ENCODE peak calls at places on chromosomes 1 and 21, in four cellular contexts. One of them, this sample, is unnamed.

GRCh38 chr1:37723072-37723389 is 30.7 kb downstream of the CDCA8 start:
- DNase-seq in pancreas: no peak
- DNase-seq in heart left ventricle: no peak
- DNase-seq in testis: no peak
- DNase-seq in this sample: no peak

GRCh38 chr1:119868176-119868575 is 28.1 kb downstream of the ADAM30 start:
- DNase-seq in testis: no peak
- DNase-seq in heart left ventricle: no peak
- DNase-seq in pancreas: no peak
- DNase-seq in this sample: no peak

GRCh38 chr1:43854473-43854872 is 79.1 kb upstream of the ARTN start:
- DNase-seq in pancreas: no peak
- DNase-seq in heart left ventricle: no peak
- DNase-seq in testis: no peak
- DNase-seq in this sample: no peak

GRCh38 chr1:29200905-29201594 is 19.4 kb upstream of the SRSF4 start:
- DNase-seq in testis: no peak
- DNase-seq in heart left ventricle: no peak
- DNase-seq in pancreas: no peak
- DNase-seq in this sample: no peak

GRCh38 chr1:26726784-26727183 is 31.0 kb downstream of the ARID1A start:
- DNase-seq in pancreas: no peak
- DNase-seq in heart left ventricle: no peak
- DNase-seq in testis: no peak
- DNase-seq in this sample: no peak

GRCh38 chr1:228249508-228250305 is 41.9 kb downstream of the OBSCN start:
- DNase-seq in testis: no peak
- DNase-seq in heart left ventricle: no peak
- DNase-seq in pancreas: no peak
- DNase-seq in this sample: no peak

GRCh38 chr1:225454733-225455132 is 26.9 kb upstream of the LBR start:
- DNase-seq in heart left ventricle: no peak
- DNase-seq in pancreas: peak; percentile 52
- DNase-seq in testis: no peak
- DNase-seq in this sample: peak; percentile 60

GRCh38 chr1:116329524-116330341 is 43.3 kb upstream of the ATP1A1 start:
- DNase-seq in heart left ventricle: no peak
- DNase-seq in testis: no peak
- DNase-seq in pancreas: no peak
- DNase-seq in this sample: peak; percentile 50

GRCh38 chr21:32143222-32143939 is 135.5 kb downstream of the MIS18A start:
- DNase-seq in pancreas: no peak
- DNase-seq in testis: peak; percentile 64
- DNase-seq in heart left ventricle: peak; percentile 29
- DNase-seq in this sample: no peak

GRCh38 chr1:50832167-50832566 is 127.9 kb downstream of the FAF1 start:
- DNase-seq in testis: no peak
- DNase-seq in heart left ventricle: no peak
- DNase-seq in pancreas: no peak
- DNase-seq in this sample: no peak

GRCh38 chr1:245788269-245788668 is 633.5 kb downstream of the KIF26B start:
- DNase-seq in heart left ventricle: no peak
- DNase-seq in testis: no peak
- DNase-seq in pancreas: no peak
- DNase-seq in this sample: no peak

GRCh38 chr21:44450999-44451398 is 4.3 kb upstream of the LRRC3 start:
- DNase-seq in heart left ventricle: no peak
- DNase-seq in pancreas: no peak
- DNase-seq in testis: no peak
- DNase-seq in this sample: no peak

GRCh38 chr1:31855038-31855845 is 39.4 kb upstream of the SPOCD1 start:
- DNase-seq in testis: no peak
- DNase-seq in pancreas: no peak
- DNase-seq in heart left ventricle: no peak
- DNase-seq in this sample: no peak

GRCh38 chr1:228977307-228977706 is 242.0 kb downstream of the RHOU start:
- DNase-seq in pancreas: no peak
- DNase-seq in heart left ventricle: no peak
- DNase-seq in testis: no peak
- DNase-seq in this sample: no peak

GRCh38 chr1:18149113-18149641 is 41.6 kb downstream of the IGSF21 start:
- DNase-seq in testis: no peak
- DNase-seq in pancreas: no peak
- DNase-seq in heart left ventricle: no peak
- DNase-seq in this sample: peak; percentile 58

GRCh38 chr1:64595871-64596515 is 126.1 kb downstream of the CACHD1 start:
- DNase-seq in heart left ventricle: no peak
- DNase-seq in testis: no peak
- DNase-seq in pancreas: no peak
- DNase-seq in this sample: no peak

GRCh38 chr1:54809496-54810074 is 8.5 kb upstream of the TTC22 start:
- DNase-seq in heart left ventricle: no peak
- DNase-seq in testis: no peak
- DNase-seq in pancreas: no peak
- DNase-seq in this sample: no peak

GRCh38 chr1:197471248-197472035 is 203.4 kb downstream of the CRB1 start:
- DNase-seq in heart left ventricle: no peak
- DNase-seq in pancreas: no peak
- DNase-seq in testis: peak; percentile 77
- DNase-seq in this sample: no peak

GRCh38 chr1:109239580-109240068 is 9.7 kb upstream of the CELSR2 start:
- DNase-seq in heart left ventricle: no peak
- DNase-seq in pancreas: peak; percentile 46
- DNase-seq in testis: peak; percentile 53
- DNase-seq in this sample: peak; percentile 70

GRCh38 chr1:162943627-162944026 is 82.7 kb upstream of the CCDC190 start:
- DNase-seq in heart left ventricle: no peak
- DNase-seq in pancreas: no peak
- DNase-seq in testis: no peak
- DNase-seq in this sample: no peak

GRCh38 chr1:154608522-154609294 is 722 bp upstream of the ADAR start:
- DNase-seq in pancreas: peak; percentile 55
- DNase-seq in testis: peak; percentile 45
- DNase-seq in heart left ventricle: peak; percentile 56
- DNase-seq in this sample: peak; percentile 56

GRCh38 chr1:165905853-165906252 is 78.4 kb downstream of the UCK2 start:
- DNase-seq in heart left ventricle: no peak
- DNase-seq in pancreas: no peak
- DNase-seq in testis: no peak
- DNase-seq in this sample: no peak

GRCh38 chr1:178639326-178639725 is 85.7 kb upstream of the RALGPS2 start:
- DNase-seq in testis: no peak
- DNase-seq in pancreas: no peak
- DNase-seq in heart left ventricle: no peak
- DNase-seq in this sample: no peak

GRCh38 chr21:45505416-45506021 is 36.7 kb downstream of the SLC19A1 start:
- DNase-seq in testis: no peak
- DNase-seq in pancreas: no peak
- DNase-seq in heart left ventricle: peak; percentile 19
- DNase-seq in this sample: no peak

GRCh38 chr1:36829951-36830350 is 204.4 kb downstream of the GRIK3 start:
- DNase-seq in testis: no peak
- DNase-seq in heart left ventricle: no peak
- DNase-seq in pancreas: no peak
- DNase-seq in this sample: no peak

GRCh38 chr1:161209790-161210409 is 5.2 kb upstream of the FCER1G start:
- DNase-seq in pancreas: peak; percentile 83
- DNase-seq in testis: peak; percentile 80
- DNase-seq in heart left ventricle: peak; percentile 76
- DNase-seq in this sample: peak; percentile 84

GRCh38 chr1:16614361-16615252 is 1.2 kb upstream of the NBPF1 start:
- DNase-seq in heart left ventricle: peak; percentile 14
- DNase-seq in pancreas: peak; percentile 41
- DNase-seq in testis: no peak
- DNase-seq in this sample: no peak

GRCh38 chr1:197180252-197180878 is 33.9 kb upstream of the ASPM start:
- DNase-seq in pancreas: no peak
- DNase-seq in testis: no peak
- DNase-seq in heart left ventricle: no peak
- DNase-seq in this sample: no peak

GRCh38 chr1:224430511-224431113 is 4.0 kb downstream of the WDR26 start:
- DNase-seq in heart left ventricle: no peak
- DNase-seq in pancreas: no peak
- DNase-seq in testis: no peak
- DNase-seq in this sample: peak; percentile 11

GRCh38 chr1:68962711-68963110 is 465.8 kb upstream of the DEPDC1 start:
- DNase-seq in heart left ventricle: no peak
- DNase-seq in pancreas: no peak
- DNase-seq in testis: no peak
- DNase-seq in this sample: no peak

GRCh38 chr1:1996207-1996651 is 7.4 kb downstream of the CFAP74 start:
- DNase-seq in heart left ventricle: no peak
- DNase-seq in testis: no peak
- DNase-seq in pancreas: no peak
- DNase-seq in this sample: no peak

GRCh38 chr1:90561926-90562325 is 155.2 kb downstream of the BARHL2 start:
- DNase-seq in heart left ventricle: no peak
- DNase-seq in testis: no peak
- DNase-seq in pancreas: no peak
- DNase-seq in this sample: no peak

GRCh38 chr1:29725262-29725661 is 488.9 kb downstream of the PTPRU start:
- DNase-seq in testis: no peak
- DNase-seq in pancreas: no peak
- DNase-seq in heart left ventricle: no peak
- DNase-seq in this sample: no peak

GRCh38 chr1:8818325-8818775 is 910 bp upstream of the RERE start:
- DNase-seq in testis: peak; percentile 48
- DNase-seq in heart left ventricle: peak; percentile 33
- DNase-seq in pancreas: peak; percentile 50
- DNase-seq in this sample: peak; percentile 33

GRCh38 chr1:42148166-42148565 is 5.0 kb upstream of the GUCA2B start:
- DNase-seq in heart left ventricle: no peak
- DNase-seq in pancreas: no peak
- DNase-seq in testis: no peak
- DNase-seq in this sample: no peak

GRCh38 chr21:41933259-41934079 is 20.3 kb downstream of the C2CD2 start:
- DNase-seq in pancreas: no peak
- DNase-seq in heart left ventricle: no peak
- DNase-seq in testis: no peak
- DNase-seq in this sample: no peak
- TF ChIP-seq CTCF in pancreas: no peak
- TF ChIP-seq CTCF in heart left ventricle: peak; percentile 29
- TF ChIP-seq CTCF in testis: no peak
- TF ChIP-seq CTCF in this sample: no peak

GRCh38 chr1:226987623-226988336 is 47.7 kb downstream of the COQ8A start:
- DNase-seq in testis: peak; percentile 12
- DNase-seq in heart left ventricle: no peak
- DNase-seq in pancreas: no peak
- DNase-seq in this sample: no peak
- H3K27ac ChIP-seq in testis: no peak overlapping the region
- H3K27ac ChIP-seq in heart left ventricle: no peak overlapping the region
- H3K27ac ChIP-seq in pancreas: no peak overlapping the region
- H3K27ac ChIP-seq in this sample: no peak overlapping the region

DNA sequence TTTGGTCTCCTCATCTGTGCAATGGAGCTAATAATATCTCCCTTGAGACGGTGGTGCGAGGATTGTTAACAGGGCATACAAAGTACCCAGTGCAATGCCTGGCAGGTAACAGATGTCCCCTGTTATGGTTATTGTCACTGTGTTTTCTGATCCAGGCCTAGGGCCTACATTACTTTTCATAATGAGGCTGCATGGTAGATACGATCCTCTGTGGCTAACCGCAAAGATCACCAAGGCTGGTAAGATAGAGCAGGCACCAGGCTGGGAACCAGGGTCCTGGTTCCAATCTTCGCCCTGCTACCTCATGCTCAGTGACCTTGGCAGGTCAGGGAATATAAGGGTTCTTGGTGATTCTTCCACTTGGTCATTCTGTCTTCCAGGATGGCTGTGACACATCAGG is 22.7 kb downstream of the KCNA2 start:
- DNase-seq in testis: no peak
- DNase-seq in heart left ventricle: no peak
- DNase-seq in pancreas: no peak
- DNase-seq in this sample: no peak
- H3K4me3 ChIP-seq in testis: no peak overlapping the region
- H3K4me3 ChIP-seq in heart left ventricle: no peak overlapping the region
- H3K4me3 ChIP-seq in pancreas: no peak overlapping the region
- H3K4me3 ChIP-seq in this sample: no peak overlapping the region

DNA sequence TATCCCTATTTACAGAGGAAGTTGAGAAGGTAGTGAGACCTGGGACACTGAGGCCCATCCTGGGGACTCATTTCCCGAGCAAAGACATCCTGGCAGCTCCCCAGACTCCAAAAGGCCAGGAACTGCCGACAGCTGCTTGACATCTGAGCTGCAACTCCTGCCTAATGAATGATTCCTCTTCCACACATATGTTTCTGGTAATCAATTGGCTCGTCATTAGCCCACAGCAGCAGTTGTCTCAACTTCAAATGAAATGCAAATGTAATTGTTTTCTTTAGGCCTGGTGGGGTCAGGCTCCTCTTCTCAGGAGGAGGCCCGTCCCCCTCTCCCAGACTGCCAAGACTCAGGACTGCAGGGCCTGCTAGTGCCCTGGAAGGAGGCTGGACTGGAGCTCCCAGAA is 61.8 kb upstream of the DISP3 start:
- DNase-seq in testis: no peak
- DNase-seq in pancreas: no peak
- DNase-seq in heart left ventricle: no peak
- DNase-seq in this sample: no peak
- TF ChIP-seq CTCF in testis: no peak
- TF ChIP-seq CTCF in pancreas: no peak
- TF ChIP-seq CTCF in heart left ventricle: no peak
- TF ChIP-seq CTCF in this sample: no peak

GRCh38 chr1:20884513-20884912 is 97.4 kb upstream of the HP1BP3 start:
- DNase-seq in pancreas: no peak
- DNase-seq in heart left ventricle: no peak
- DNase-seq in testis: no peak
- DNase-seq in this sample: no peak
- H3K27ac ChIP-seq in pancreas: no peak overlapping the region
- H3K27ac ChIP-seq in heart left ventricle: no peak overlapping the region
- H3K27ac ChIP-seq in testis: no peak overlapping the region
- H3K27ac ChIP-seq in this sample: no peak overlapping the region

This sample was measured in thyroid gland.